ENCODE peak calls at places on chromosomes 13 and 19, in eight cellular contexts. One of them, this sample, is unnamed.

GRCh38 chr13:23707674-23708073 is 137.5 kb downstream of the TNFRSF19 start:
- DNase-seq in central memory CD4-positive, alpha-beta T cell: no peak
- DNase-seq in right atrium auricular region: no peak
- DNase-seq in NCI-H774: no peak
- DNase-seq in neural crest cell: no peak
- DNase-seq in AG09319: no peak
- DNase-seq in WTC11: no peak
- DNase-seq in stimulated activated naive CD4-positive, alpha-beta T cell: no peak
- DNase-seq in this sample: no peak

GRCh38 chr19:29515706-29516357 is 10.0 kb upstream of the VSTM2B start:
- DNase-seq in NCI-H774: no peak
- DNase-seq in WTC11: no peak
- DNase-seq in AG09319: no peak
- DNase-seq in central memory CD4-positive, alpha-beta T cell: no peak
- DNase-seq in stimulated activated naive CD4-positive, alpha-beta T cell: no peak
- DNase-seq in right atrium auricular region: no peak
- DNase-seq in neural crest cell: no peak
- DNase-seq in this sample: no peak

GRCh38 chr19:10617409-10618121 is 7.8 kb upstream of the SLC44A2 start:
- DNase-seq in central memory CD4-positive, alpha-beta T cell: no peak
- DNase-seq in right atrium auricular region: no peak
- DNase-seq in WTC11: no peak
- DNase-seq in NCI-H774: no peak
- DNase-seq in neural crest cell: no peak
- DNase-seq in stimulated activated naive CD4-positive, alpha-beta T cell: no peak
- DNase-seq in AG09319: no peak
- DNase-seq in this sample: no peak

GRCh38 chr19:46919324-46919723 is 58.5 kb downstream of the ARHGAP35 start:
- DNase-seq in stimulated activated naive CD4-positive, alpha-beta T cell: no peak
- DNase-seq in AG09319: no peak
- DNase-seq in WTC11: no peak
- DNase-seq in neural crest cell: no peak
- DNase-seq in right atrium auricular region: no peak
- DNase-seq in central memory CD4-positive, alpha-beta T cell: no peak
- DNase-seq in NCI-H774: no peak
- DNase-seq in this sample: no peak

GRCh38 chr13:53131361-53131760 is 102.7 kb downstream of the OLFM4 start:
- DNase-seq in neural crest cell: no peak
- DNase-seq in central memory CD4-positive, alpha-beta T cell: no peak
- DNase-seq in stimulated activated naive CD4-positive, alpha-beta T cell: no peak
- DNase-seq in right atrium auricular region: no peak
- DNase-seq in AG09319: no peak
- DNase-seq in NCI-H774: no peak
- DNase-seq in WTC11: no peak
- DNase-seq in this sample: no peak

GRCh38 chr19:30268601-30269000 is 103.6 kb upstream of the ZNF536 start:
- DNase-seq in NCI-H774: no peak
- DNase-seq in right atrium auricular region: no peak
- DNase-seq in WTC11: no peak
- DNase-seq in stimulated activated naive CD4-positive, alpha-beta T cell: no peak
- DNase-seq in neural crest cell: no peak
- DNase-seq in central memory CD4-positive, alpha-beta T cell: no peak
- DNase-seq in AG09319: no peak
- DNase-seq in this sample: no peak

GRCh38 chr13:112959206-112959605 is 9.8 kb upstream of the MCF2L start:
- DNase-seq in central memory CD4-positive, alpha-beta T cell: no peak
- DNase-seq in NCI-H774: no peak
- DNase-seq in stimulated activated naive CD4-positive, alpha-beta T cell: no peak
- DNase-seq in AG09319: no peak
- DNase-seq in WTC11: no peak
- DNase-seq in neural crest cell: no peak
- DNase-seq in right atrium auricular region: peak
- DNase-seq in this sample: no peak

GRCh38 chr19:11530432-11530831 is 1.5 kb upstream of the ECSIT start:
- DNase-seq in central memory CD4-positive, alpha-beta T cell: peak
- DNase-seq in WTC11: peak
- DNase-seq in NCI-H774: peak
- DNase-seq in neural crest cell: peak
- DNase-seq in right atrium auricular region: peak
- DNase-seq in stimulated activated naive CD4-positive, alpha-beta T cell: no peak
- DNase-seq in AG09319: no peak
- DNase-seq in this sample: peak

GRCh38 chr19:8089664-8090601 is 37.4 kb downstream of the CCL25 start:
- DNase-seq in right atrium auricular region: no peak
- DNase-seq in AG09319: no peak
- DNase-seq in central memory CD4-positive, alpha-beta T cell: no peak
- DNase-seq in neural crest cell: no peak
- DNase-seq in NCI-H774: no peak
- DNase-seq in WTC11: no peak
- DNase-seq in stimulated activated naive CD4-positive, alpha-beta T cell: no peak
- DNase-seq in this sample: no peak

GRCh38 chr13:68439821-68440220 is 1209.7 kb upstream of the PCDH9 start:
- DNase-seq in neural crest cell: no peak
- DNase-seq in central memory CD4-positive, alpha-beta T cell: no peak
- DNase-seq in WTC11: no peak
- DNase-seq in stimulated activated naive CD4-positive, alpha-beta T cell: no peak
- DNase-seq in AG09319: no peak
- DNase-seq in NCI-H774: no peak
- DNase-seq in right atrium auricular region: no peak
- DNase-seq in this sample: no peak

GRCh38 chr13:67224148-67224846 is 5.8 kb downstream of the PCDH9 start:
- DNase-seq in right atrium auricular region: peak
- DNase-seq in central memory CD4-positive, alpha-beta T cell: peak
- DNase-seq in neural crest cell: peak
- DNase-seq in NCI-H774: peak
- DNase-seq in WTC11: peak
- DNase-seq in stimulated activated naive CD4-positive, alpha-beta T cell: peak
- DNase-seq in AG09319: peak
- DNase-seq in this sample: peak

GRCh38 chr19:12952488-12953455 is 4.3 kb downstream of the GADD45GIP1 start:
- DNase-seq in right atrium auricular region: peak
- DNase-seq in stimulated activated naive CD4-positive, alpha-beta T cell: no peak
- DNase-seq in AG09319: peak
- DNase-seq in WTC11: no peak
- DNase-seq in neural crest cell: no peak
- DNase-seq in central memory CD4-positive, alpha-beta T cell: no peak
- DNase-seq in NCI-H774: no peak
- DNase-seq in this sample: no peak

GRCh38 chr13:27437126-27437525 is 12.7 kb downstream of the GTF3A start:
- DNase-seq in NCI-H774: no peak
- DNase-seq in neural crest cell: no peak
- DNase-seq in WTC11: no peak
- DNase-seq in stimulated activated naive CD4-positive, alpha-beta T cell: no peak
- DNase-seq in AG09319: no peak
- DNase-seq in right atrium auricular region: no peak
- DNase-seq in central memory CD4-positive, alpha-beta T cell: no peak
- DNase-seq in this sample: no peak

GRCh38 chr13:111429064-111429558 is 108.7 kb downstream of the TEX29 start:
- DNase-seq in AG09319: no peak
- DNase-seq in right atrium auricular region: no peak
- DNase-seq in WTC11: peak
- DNase-seq in neural crest cell: peak
- DNase-seq in central memory CD4-positive, alpha-beta T cell: no peak
- DNase-seq in NCI-H774: peak
- DNase-seq in stimulated activated naive CD4-positive, alpha-beta T cell: no peak
- DNase-seq in this sample: peak

GRCh38 chr13:62512194-62513141 is 1096.8 kb upstream of the PCDH20 start:
- DNase-seq in WTC11: peak
- DNase-seq in NCI-H774: no peak
- DNase-seq in stimulated activated naive CD4-positive, alpha-beta T cell: no peak
- DNase-seq in neural crest cell: peak
- DNase-seq in central memory CD4-positive, alpha-beta T cell: no peak
- DNase-seq in right atrium auricular region: no peak
- DNase-seq in AG09319: no peak
- DNase-seq in this sample: peak

GRCh38 chr19:32751066-32751465 is 31.5 kb downstream of the TDRD12 start:
- DNase-seq in right atrium auricular region: no peak
- DNase-seq in AG09319: no peak
- DNase-seq in central memory CD4-positive, alpha-beta T cell: no peak
- DNase-seq in neural crest cell: no peak
- DNase-seq in WTC11: no peak
- DNase-seq in stimulated activated naive CD4-positive, alpha-beta T cell: no peak
- DNase-seq in NCI-H774: no peak
- DNase-seq in this sample: no peak

GRCh38 chr13:32255744-32256120 is 59.4 kb downstream of the ZAR1L start:
- DNase-seq in AG09319: no peak
- DNase-seq in WTC11: no peak
- DNase-seq in central memory CD4-positive, alpha-beta T cell: no peak
- DNase-seq in stimulated activated naive CD4-positive, alpha-beta T cell: no peak
- DNase-seq in NCI-H774: no peak
- DNase-seq in right atrium auricular region: no peak
- DNase-seq in neural crest cell: no peak
- DNase-seq in this sample: no peak

GRCh38 chr19:51259348-51260245 is 8.7 kb downstream of the SIGLECL1 start:
- DNase-seq in NCI-H774: no peak
- DNase-seq in neural crest cell: peak
- DNase-seq in AG09319: no peak
- DNase-seq in central memory CD4-positive, alpha-beta T cell: no peak
- DNase-seq in right atrium auricular region: no peak
- DNase-seq in WTC11: peak
- DNase-seq in stimulated activated naive CD4-positive, alpha-beta T cell: no peak
- DNase-seq in this sample: peak

GRCh38 chr19:18191640-18192062 is 1.4 kb upstream of the MPV17L2 start:
- DNase-seq in right atrium auricular region: no peak
- DNase-seq in WTC11: no peak
- DNase-seq in AG09319: no peak
- DNase-seq in central memory CD4-positive, alpha-beta T cell: no peak
- DNase-seq in NCI-H774: no peak
- DNase-seq in neural crest cell: no peak
- DNase-seq in stimulated activated naive CD4-positive, alpha-beta T cell: no peak
- DNase-seq in this sample: no peak

GRCh38 chr13:54206601-54207000 is 1178.0 kb downstream of the OLFM4 start:
- DNase-seq in AG09319: no peak
- DNase-seq in NCI-H774: no peak
- DNase-seq in right atrium auricular region: no peak
- DNase-seq in stimulated activated naive CD4-positive, alpha-beta T cell: no peak
- DNase-seq in central memory CD4-positive, alpha-beta T cell: no peak
- DNase-seq in neural crest cell: no peak
- DNase-seq in WTC11: no peak
- DNase-seq in this sample: no peak

GRCh38 chr19:6103217-6103644 is 7.1 kb downstream of the RFX2 start:
- DNase-seq in neural crest cell: no peak
- DNase-seq in right atrium auricular region: peak
- DNase-seq in NCI-H774: no peak
- DNase-seq in AG09319: peak
- DNase-seq in central memory CD4-positive, alpha-beta T cell: no peak
- DNase-seq in WTC11: no peak
- DNase-seq in stimulated activated naive CD4-positive, alpha-beta T cell: no peak
- DNase-seq in this sample: no peak

GRCh38 chr19:54480048-54480447 is 7.0 kb upstream of the CDC42EP5 start:
- DNase-seq in right atrium auricular region: no peak
- DNase-seq in neural crest cell: no peak
- DNase-seq in AG09319: no peak
- DNase-seq in WTC11: no peak
- DNase-seq in central memory CD4-positive, alpha-beta T cell: no peak
- DNase-seq in NCI-H774: no peak
- DNase-seq in stimulated activated naive CD4-positive, alpha-beta T cell: no peak
- DNase-seq in this sample: no peak

GRCh38 chr19:49357186-49357585 is 5.0 kb downstream of the TEAD2 start:
- DNase-seq in WTC11: no peak
- DNase-seq in neural crest cell: no peak
- DNase-seq in central memory CD4-positive, alpha-beta T cell: no peak
- DNase-seq in AG09319: no peak
- DNase-seq in NCI-H774: no peak
- DNase-seq in right atrium auricular region: no peak
- DNase-seq in stimulated activated naive CD4-positive, alpha-beta T cell: no peak
- DNase-seq in this sample: no peak

GRCh38 chr13:26710166-26710565 is 50.4 kb downstream of the GPR12 start:
- DNase-seq in NCI-H774: no peak
- DNase-seq in WTC11: no peak
- DNase-seq in stimulated activated naive CD4-positive, alpha-beta T cell: no peak
- DNase-seq in AG09319: no peak
- DNase-seq in neural crest cell: no peak
- DNase-seq in central memory CD4-positive, alpha-beta T cell: no peak
- DNase-seq in right atrium auricular region: no peak
- DNase-seq in this sample: no peak

GRCh38 chr13:85586422-85586831 is 212.8 kb downstream of the SLITRK6 start:
- DNase-seq in AG09319: no peak
- DNase-seq in stimulated activated naive CD4-positive, alpha-beta T cell: no peak
- DNase-seq in right atrium auricular region: no peak
- DNase-seq in neural crest cell: no peak
- DNase-seq in WTC11: no peak
- DNase-seq in NCI-H774: no peak
- DNase-seq in central memory CD4-positive, alpha-beta T cell: no peak
- DNase-seq in this sample: no peak

GRCh38 chr13:31898383-31899071 is 133.0 kb upstream of the FRY start:
- DNase-seq in WTC11: no peak
- DNase-seq in NCI-H774: no peak
- DNase-seq in neural crest cell: no peak
- DNase-seq in stimulated activated naive CD4-positive, alpha-beta T cell: no peak
- DNase-seq in right atrium auricular region: no peak
- DNase-seq in AG09319: no peak
- DNase-seq in central memory CD4-positive, alpha-beta T cell: peak
- DNase-seq in this sample: no peak

GRCh38 chr19:38932425-38933179 is 1.9 kb downstream of the MRPS12 start:
- DNase-seq in neural crest cell: peak
- DNase-seq in AG09319: no peak
- DNase-seq in WTC11: peak
- DNase-seq in NCI-H774: no peak
- DNase-seq in central memory CD4-positive, alpha-beta T cell: peak
- DNase-seq in right atrium auricular region: no peak
- DNase-seq in stimulated activated naive CD4-positive, alpha-beta T cell: no peak
- DNase-seq in this sample: no peak

GRCh38 chr19:17829855-17830566 is 8.7 kb upstream of the INSL3 start:
- DNase-seq in AG09319: no peak
- DNase-seq in stimulated activated naive CD4-positive, alpha-beta T cell: no peak
- DNase-seq in central memory CD4-positive, alpha-beta T cell: no peak
- DNase-seq in right atrium auricular region: no peak
- DNase-seq in NCI-H774: peak
- DNase-seq in neural crest cell: peak
- DNase-seq in WTC11: peak
- DNase-seq in this sample: peak

GRCh38 chr13:67143544-67144115 is 86.5 kb downstream of the PCDH9 start:
- DNase-seq in central memory CD4-positive, alpha-beta T cell: no peak
- DNase-seq in neural crest cell: no peak
- DNase-seq in AG09319: no peak
- DNase-seq in stimulated activated naive CD4-positive, alpha-beta T cell: no peak
- DNase-seq in WTC11: no peak
- DNase-seq in right atrium auricular region: no peak
- DNase-seq in NCI-H774: no peak
- DNase-seq in this sample: no peak

GRCh38 chr19:55546822-55547614 is 1.7 kb upstream of the SBK3 start:
- DNase-seq in AG09319: no peak
- DNase-seq in WTC11: no peak
- DNase-seq in neural crest cell: no peak
- DNase-seq in central memory CD4-positive, alpha-beta T cell: no peak
- DNase-seq in right atrium auricular region: peak
- DNase-seq in stimulated activated naive CD4-positive, alpha-beta T cell: no peak
- DNase-seq in NCI-H774: no peak
- DNase-seq in this sample: no peak

GRCh38 chr19:1004204-1004802 is 4.1 kb downstream of the GRIN3B start:
- DNase-seq in stimulated activated naive CD4-positive, alpha-beta T cell: no peak
- DNase-seq in WTC11: no peak
- DNase-seq in neural crest cell: no peak
- DNase-seq in central memory CD4-positive, alpha-beta T cell: no peak
- DNase-seq in AG09319: no peak
- DNase-seq in right atrium auricular region: no peak
- DNase-seq in NCI-H774: no peak
- DNase-seq in this sample: no peak

GRCh38 chr13:38361551-38362262 is 12.1 kb downstream of the UFM1 start:
- DNase-seq in WTC11: no peak
- DNase-seq in NCI-H774: no peak
- DNase-seq in central memory CD4-positive, alpha-beta T cell: no peak
- DNase-seq in right atrium auricular region: no peak
- DNase-seq in neural crest cell: no peak
- DNase-seq in AG09319: no peak
- DNase-seq in stimulated activated naive CD4-positive, alpha-beta T cell: no peak
- DNase-seq in this sample: no peak

GRCh38 chr19:17726914-17727773 is 7.9 kb downstream of the MAP1S start:
- DNase-seq in NCI-H774: no peak
- DNase-seq in stimulated activated naive CD4-positive, alpha-beta T cell: no peak
- DNase-seq in central memory CD4-positive, alpha-beta T cell: no peak
- DNase-seq in AG09319: no peak
- DNase-seq in WTC11: no peak
- DNase-seq in right atrium auricular region: no peak
- DNase-seq in neural crest cell: no peak
- DNase-seq in this sample: no peak

GRCh38 chr19:10643968-10644290 is 10.2 kb upstream of the ILF3 start:
- DNase-seq in AG09319: no peak
- DNase-seq in neural crest cell: no peak
- DNase-seq in NCI-H774: no peak
- DNase-seq in right atrium auricular region: no peak
- DNase-seq in stimulated activated naive CD4-positive, alpha-beta T cell: no peak
- DNase-seq in WTC11: no peak
- DNase-seq in central memory CD4-positive, alpha-beta T cell: no peak
- DNase-seq in this sample: no peak